ENCODE peak calls at places on chromosome 1, in six cellular contexts. U is fibroblast of lung, T is ovary, D is Caco-2, K is left ventricle myocardium inferior, F is cardiac fibroblast. S is an unnamed sample.
A peak's percentile ranks its signal among the peaks of the same experiment; 100 is the strongest.

GRCh38 chr1:242468749-242469148 is 55.7 kb downstream of the PLD5 start:
- DNase-seq in U (no peak), T (no peak), D (peak; percentile 50), K (no peak), F (no peak), S (peak; percentile 6)

GRCh38 chr1:16167331-16168143 is 11.7 kb upstream of the EPHA2 start:
- DNase-seq in U (no peak), T (peak; percentile 75), D (peak; percentile 66), K (no peak), F (no peak), S (no peak)

GRCh38 chr1:23478896-23479790 is 4.8 kb downstream of the ASAP3 start:
- DNase-seq in U (peak; percentile 84), T (peak; percentile 69), D (peak; percentile 38), K (peak; percentile 87), F (peak; percentile 73), S (no peak)

GRCh38 chr1:90133133-90133532 is 138.2 kb downstream of the ZNF326 start:
- DNase-seq in U (peak; percentile 18), T (no peak), D (no peak), K (no peak), F (peak; percentile 42), S (peak; percentile 52)

GRCh38 chr1:162878000-162878596 is 17.1 kb upstream of the CCDC190 start:
- DNase-seq in U (peak; percentile 74), T (no peak), D (peak; percentile 72), K (peak; percentile 22), F (peak; percentile 94), S (peak; percentile 65)

GRCh38 chr1:186566140-186566850 is 105.4 kb upstream of the PDC start:
- DNase-seq in U (peak; percentile 38), T (no peak), D (no peak), K (no peak), F (peak; percentile 71), S (peak; percentile 91)

GRCh38 chr1:1230656-1231399 is 973 bp downstream of the SDF4 start:
- DNase-seq in U (peak; percentile 69), T (no peak), D (no peak), K (no peak), F (peak; percentile 81), S (peak; percentile 52)

GRCh38 chr1:18373882-18374493 is 106.7 kb upstream of the KLHDC7A start:
- DNase-seq in U (no peak), T (no peak), D (no peak), K (no peak), F (no peak), S (no peak)

GRCh38 chr1:100767176-100767876 is 47.8 kb downstream of the VCAM1 start:
- DNase-seq in U (peak; percentile 70), T (no peak), D (no peak), K (no peak), F (peak; percentile 59), S (peak; percentile 79)

GRCh38 chr1:24867064-24867870 is 62.8 kb downstream of the RUNX3 start:
- DNase-seq in U (no peak), T (no peak), D (no peak), K (no peak), F (no peak), S (no peak)

GRCh38 chr1:68812295-68812694 is 315.4 kb upstream of the DEPDC1 start:
- DNase-seq in U (no peak), T (no peak), D (no peak), K (no peak), F (no peak), S (no peak)

GRCh38 chr1:87328121-87329050 is at the start of gene LMO4:
- DNase-seq in U (peak; percentile 99), T (peak; percentile 95), D (peak; percentile 95), K (peak; percentile 97), F (peak; percentile 98), S (peak; percentile 91)

GRCh38 chr1:20787775-20788488 is 825 bp upstream of the HP1BP3 start:
- DNase-seq in U (peak; percentile 89), T (no peak), D (no peak), K (no peak), F (peak; percentile 82), S (peak; percentile 69)

GRCh38 chr1:219900201-219900600 is 28.2 kb downstream of the SLC30A10 start:
- DNase-seq in U (peak; percentile 1), T (no peak), D (no peak), K (no peak), F (peak; percentile 1), S (no peak)

GRCh38 chr1:8154621-8155052 is 128.5 kb upstream of the ERRFI1 start:
- DNase-seq in U (peak; percentile 91), T (no peak), D (peak; percentile 92), K (no peak), F (no peak), S (peak; percentile 50)

GRCh38 chr1:8307628-8308027 is 10.3 kb upstream of the SLC45A1 start:
- DNase-seq in U (no peak), T (no peak), D (no peak), K (no peak), F (no peak), S (no peak)

GRCh38 chr1:73100216-73100615 is 817.9 kb upstream of the NEGR1 start:
- DNase-seq in U (no peak), T (no peak), D (no peak), K (no peak), F (no peak), S (no peak)

GRCh38 chr1:11793819-11794218 is 11.9 kb downstream of the MTHFR start:
- DNase-seq in U (no peak), T (peak; percentile 43), D (no peak), K (no peak), F (no peak), S (no peak)

GRCh38 chr1:2108213-2108876 is 58.1 kb downstream of the PRKCZ start:
- DNase-seq in U (peak; percentile 31), T (no peak), D (peak; percentile 52), K (no peak), F (peak; percentile 51), S (no peak)

GRCh38 chr1:161013591-161014513 is 7.1 kb downstream of the F11R start:
- DNase-seq in U (peak; percentile 60), T (peak; percentile 74), D (peak; percentile 97), K (peak; percentile 78), F (peak; percentile 92), S (peak; percentile 97)

GRCh38 chr1:178684542-178685000 is 40.5 kb upstream of the RALGPS2 start:
- DNase-seq in U (peak; percentile 94), T (no peak), D (no peak), K (no peak), F (peak; percentile 96), S (peak; percentile 97)

GRCh38 chr1:42432714-42433113 is 23.1 kb downstream of the ZMYND12 start:
- DNase-seq in U (no peak), T (no peak), D (no peak), K (no peak), F (no peak), S (no peak)

GRCh38 chr1:239802275-239802674 is 289.4 kb upstream of the FMN2 start:
- DNase-seq in U (no peak), T (no peak), D (no peak), K (no peak), F (no peak), S (no peak)
- TF ChIP-seq CTCF in U (no peak), T (no peak), D (no peak), K (no peak), F (no peak), S (no peak)

GRCh38 chr1:151491641-151492040 is 19.5 kb upstream of the CGN start:
- DNase-seq in U (no peak), T (no peak), D (no peak), K (no peak), F (no peak), S (no peak)

GRCh38 chr1:151492120-151492519 is 19.1 kb upstream of the CGN start:
- DNase-seq in U (no peak), T (no peak), D (no peak), K (no peak), F (no peak), S (no peak)

GRCh38 chr1:151485685-151486255 is 25.4 kb upstream of the CGN start:
- DNase-seq in U (no peak), T (no peak), D (peak; percentile 42), K (no peak), F (no peak), S (no peak)

GRCh38 chr1:151482017-151482416 is 22.7 kb upstream of the POGZ start:
- DNase-seq in U (no peak), T (no peak), D (no peak), K (no peak), F (no peak), S (no peak)

GRCh38 chr1:151486557-151486956 is 24.6 kb upstream of the CGN start:
- DNase-seq in U (no peak), T (no peak), D (no peak), K (no peak), F (no peak), S (no peak)
- H3K4me3 ChIP-seq in U (no peak overlapping the region), T (no peak overlapping the region), D (no peak overlapping the region), K (no peak overlapping the region), F (no peak overlapping the region), S (no peak overlapping the region)

DNA sequence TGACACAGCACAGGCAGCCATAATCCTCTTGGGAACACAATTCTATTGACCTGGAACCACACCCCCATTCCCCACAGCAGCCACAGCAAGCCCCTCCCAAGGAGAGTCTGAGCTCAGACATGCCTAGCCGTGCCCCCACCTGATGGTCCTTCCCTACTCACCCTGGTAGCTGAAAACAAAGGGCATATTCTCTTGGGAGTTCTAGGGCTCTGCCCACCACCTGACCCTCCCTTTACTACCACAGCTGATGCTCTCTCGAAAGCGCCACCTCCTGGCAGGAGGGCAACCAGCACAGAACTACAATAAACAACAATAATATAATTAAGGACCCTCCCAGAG is 184.8 kb upstream of the COA6 start:
- DNase-seq in U (no peak), T (no peak), D (no peak), K (no peak), F (no peak), S (peak; percentile 94)
- TF ChIP-seq CTCF in U (no peak), T (no peak), D (peak; percentile 18), K (no peak), F (no peak), S (peak; percentile 48)

GRCh38 chr1:150548632-150549495 is at the start of gene ADAMTSL4:
- DNase-seq in U (peak; percentile 80), T (peak; percentile 70), D (peak; percentile 74), K (peak; percentile 62), F (peak; percentile 81), S (peak; percentile 48)

GRCh38 chr1:150550222-150551048 is 1.2 kb downstream of the ADAMTSL4 start:
- DNase-seq in U (no peak), T (peak; percentile 75), D (peak; percentile 79), K (no peak), F (no peak), S (no peak)

GRCh38 chr1:150551049-150551783 is 2.0 kb downstream of the ADAMTSL4 start:
- DNase-seq in U (no peak), T (no peak), D (no peak), K (no peak), F (no peak), S (no peak)

GRCh38 chr1:150548324-150548631 is 930 bp upstream of the ADAMTSL4 start:
- DNase-seq in U (no peak), T (no peak), D (no peak), K (no peak), F (no peak), S (no peak)

DNA sequence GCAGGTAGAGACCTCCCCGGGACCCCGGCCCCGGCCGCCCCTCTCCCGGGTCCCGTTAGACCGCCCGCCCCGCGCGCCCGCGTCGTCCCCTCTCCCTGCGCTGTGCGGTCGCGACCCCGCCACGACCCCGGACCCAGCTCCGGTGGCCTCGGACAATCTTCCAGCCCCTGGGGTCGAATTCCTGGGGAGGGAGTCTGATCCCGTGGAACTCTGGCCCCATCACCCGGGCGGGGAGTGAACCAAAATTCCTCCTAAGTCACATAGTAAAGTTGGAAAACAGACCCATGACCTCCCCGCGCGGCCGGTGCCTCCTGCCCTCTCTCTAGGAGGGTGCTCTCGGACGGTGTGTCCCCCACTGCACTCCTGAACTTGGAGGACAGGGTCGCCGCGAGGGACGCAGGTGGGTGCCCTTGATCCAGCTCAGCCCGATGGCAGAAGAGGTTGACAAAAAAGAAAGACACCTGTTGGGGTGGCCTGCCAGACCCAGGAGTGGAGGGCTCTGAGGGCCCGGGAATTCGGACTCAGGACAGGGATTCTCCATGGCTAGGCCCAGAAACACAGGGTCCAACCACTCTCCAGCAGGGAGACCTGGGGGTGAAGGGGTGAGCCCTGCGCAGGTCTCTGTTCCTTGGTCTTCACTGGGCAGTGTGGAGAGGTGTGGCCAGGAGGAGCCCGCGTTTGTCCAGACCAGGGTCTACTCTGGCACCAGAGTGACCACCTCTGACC is 451 bp downstream of the ADAMTSL4 start:
- DNase-seq in U (no peak), T (peak; percentile 65), D (peak; percentile 73), K (peak; percentile 51), F (no peak), S (no peak)
- H3K4me3 ChIP-seq in U (peak overlapping the region; percentile 38), T (peak overlapping the region; percentile 59), D (peak overlapping the region; percentile 82), K (peak overlapping the region; percentile 70), F (peak overlapping the region; percentile 50), S (peak overlapping the region; percentile 54)

S was measured in bronchial epithelial cell.